ENCODE peak calls at places on chromosomes 16 and 17, in seven cellular contexts. One of them, this sample, is unnamed.

GRCh38 chr17:63436523-63437110 is 9.5 kb downstream of the CYB561 start:
- DNase-seq in stimulated activated CD4-positive, alpha-beta T cell treated with anti-CD3 and anti-CD28 coated beads, Interleukin-1b, Interleukin-23, amount 100 ng/mL, for 48 hours: no peak
- DNase-seq in HFF-Myc: no peak
- DNase-seq in WERI-Rb-1: peak; percentile 95
- DNase-seq in GM12878: no peak
- DNase-seq in GDM1: no peak
- DNase-seq in psoas muscle: no peak
- DNase-seq in this sample: no peak

GRCh38 chr17:45147102-45147580 is 1.1 kb upstream of the HEXIM1 start:
- DNase-seq in stimulated activated CD4-positive, alpha-beta T cell treated with anti-CD3 and anti-CD28 coated beads, Interleukin-1b, Interleukin-23, amount 100 ng/mL, for 48 hours: no peak
- DNase-seq in HFF-Myc: no peak
- DNase-seq in WERI-Rb-1: peak; percentile 43
- DNase-seq in GM12878: no peak
- DNase-seq in GDM1: peak; percentile 83
- DNase-seq in psoas muscle: no peak
- DNase-seq in this sample: no peak

GRCh38 chr16:1579214-1579613 is 32.7 kb downstream of the IFT140 start:
- DNase-seq in stimulated activated CD4-positive, alpha-beta T cell treated with anti-CD3 and anti-CD28 coated beads, Interleukin-1b, Interleukin-23, amount 100 ng/mL, for 48 hours: no peak
- DNase-seq in HFF-Myc: no peak
- DNase-seq in WERI-Rb-1: no peak
- DNase-seq in GM12878: no peak
- DNase-seq in GDM1: peak; percentile 10
- DNase-seq in psoas muscle: no peak
- DNase-seq in this sample: no peak

GRCh38 chr17:11598274-11599221 is at the start of gene DNAH9:
- DNase-seq in stimulated activated CD4-positive, alpha-beta T cell treated with anti-CD3 and anti-CD28 coated beads, Interleukin-1b, Interleukin-23, amount 100 ng/mL, for 48 hours: peak; percentile 59
- DNase-seq in HFF-Myc: peak; percentile 0
- DNase-seq in WERI-Rb-1: peak; percentile 98
- DNase-seq in GM12878: no peak
- DNase-seq in GDM1: no peak
- DNase-seq in psoas muscle: peak; percentile 95
- DNase-seq in this sample: peak; percentile 98

GRCh38 chr16:19851476-19851875 is 33.2 kb downstream of the GPRC5B start:
- DNase-seq in stimulated activated CD4-positive, alpha-beta T cell treated with anti-CD3 and anti-CD28 coated beads, Interleukin-1b, Interleukin-23, amount 100 ng/mL, for 48 hours: no peak
- DNase-seq in HFF-Myc: no peak
- DNase-seq in WERI-Rb-1: no peak
- DNase-seq in GM12878: no peak
- DNase-seq in GDM1: no peak
- DNase-seq in psoas muscle: no peak
- DNase-seq in this sample: no peak

GRCh38 chr17:19292377-19292711 is 55.2 kb downstream of the EPN2 start:
- DNase-seq in stimulated activated CD4-positive, alpha-beta T cell treated with anti-CD3 and anti-CD28 coated beads, Interleukin-1b, Interleukin-23, amount 100 ng/mL, for 48 hours: no peak
- DNase-seq in HFF-Myc: no peak
- DNase-seq in WERI-Rb-1: no peak
- DNase-seq in GM12878: no peak
- DNase-seq in GDM1: no peak
- DNase-seq in psoas muscle: no peak
- DNase-seq in this sample: no peak

GRCh38 chr16:4689091-4689671 is 4.2 kb upstream of the NUDT16L1 start:
- DNase-seq in stimulated activated CD4-positive, alpha-beta T cell treated with anti-CD3 and anti-CD28 coated beads, Interleukin-1b, Interleukin-23, amount 100 ng/mL, for 48 hours: no peak
- DNase-seq in HFF-Myc: no peak
- DNase-seq in WERI-Rb-1: no peak
- DNase-seq in GM12878: no peak
- DNase-seq in GDM1: no peak
- DNase-seq in psoas muscle: no peak
- DNase-seq in this sample: no peak

GRCh38 chr17:42571435-42572225 is 4.7 kb downstream of the MLX start:
- DNase-seq in stimulated activated CD4-positive, alpha-beta T cell treated with anti-CD3 and anti-CD28 coated beads, Interleukin-1b, Interleukin-23, amount 100 ng/mL, for 48 hours: no peak
- DNase-seq in HFF-Myc: no peak
- DNase-seq in WERI-Rb-1: no peak
- DNase-seq in GM12878: no peak
- DNase-seq in GDM1: no peak
- DNase-seq in psoas muscle: no peak
- DNase-seq in this sample: no peak

GRCh38 chr17:52158450-52159042 is at the start of gene CA10:
- DNase-seq in stimulated activated CD4-positive, alpha-beta T cell treated with anti-CD3 and anti-CD28 coated beads, Interleukin-1b, Interleukin-23, amount 100 ng/mL, for 48 hours: no peak
- DNase-seq in HFF-Myc: no peak
- DNase-seq in WERI-Rb-1: peak; percentile 87
- DNase-seq in GM12878: no peak
- DNase-seq in GDM1: no peak
- DNase-seq in psoas muscle: no peak
- DNase-seq in this sample: no peak